ENCODE peak calls at places on chromosome 19, in eight cellular contexts. S is cardiac muscle cell; P is WTC11; X is effector memory CD8-positive, alpha-beta T cell; O is A172; V is caudate nucleus; R is type B pancreatic cell; Z is NCI-H1436 treated with DMSO at 0.1 percent for 48 hours. T is an unnamed sample.

GRCh38 chr19:55161571-55162322 is 4.2 kb upstream of the TNNI3 start:
- DNase-seq in S (no peak), P (peak), X (no peak), O (no peak), V (no peak), R (no peak), Z (no peak), T (no peak)

GRCh38 chr19:43470288-43470687 is 4.9 kb upstream of the LYPD3 start:
- DNase-seq in S (peak), P (no peak), X (no peak), O (peak), V (no peak), R (no peak), Z (no peak), T (no peak)

GRCh38 chr19:16384688-16385087 is 60.1 kb downstream of the KLF2 start:
- DNase-seq in S (no peak), P (no peak), X (no peak), O (no peak), V (no peak), R (no peak), Z (no peak), T (no peak)

GRCh38 chr19:1481224-1481892 is 2.3 kb upstream of the C19orf25 start:
- DNase-seq in S (no peak), P (no peak), X (no peak), O (no peak), V (no peak), R (no peak), Z (no peak), T (no peak)

GRCh38 chr19:1001538-1002166 is 1.4 kb downstream of the GRIN3B start:
- DNase-seq in S (peak), P (peak), X (peak), O (no peak), V (no peak), R (no peak), Z (no peak), T (peak)

GRCh38 chr19:51724543-51724942 is 752 bp upstream of the HAS1 start:
- DNase-seq in S (peak), P (no peak), X (no peak), O (no peak), V (no peak), R (no peak), Z (no peak), T (no peak)

GRCh38 chr19:42172261-42172660 is 40.0 kb upstream of the POU2F2 start:
- DNase-seq in S (no peak), P (no peak), X (no peak), O (no peak), V (no peak), R (no peak), Z (no peak), T (no peak)

GRCh38 chr19:4379383-4380253 is 20.7 kb downstream of the SH3GL1 start:
- DNase-seq in S (peak), P (no peak), X (no peak), O (peak), V (no peak), R (no peak), Z (no peak), T (peak)

GRCh38 chr19:48632692-48633147 is 4.5 kb downstream of the DBP start:
- DNase-seq in S (no peak), P (no peak), X (no peak), O (no peak), V (no peak), R (no peak), Z (no peak), T (no peak)

GRCh38 chr19:38211206-38211605 is 12.8 kb downstream of the DPF1 start:
- DNase-seq in S (no peak), P (peak), X (no peak), O (no peak), V (peak), R (no peak), Z (no peak), T (no peak)

GRCh38 chr19:30079200-30079599 is 137.2 kb downstream of the URI1 start:
- DNase-seq in S (no peak), P (no peak), X (no peak), O (no peak), V (no peak), R (no peak), Z (no peak), T (no peak)

GRCh38 chr19:3136684-3137055 is 837 bp downstream of the GNA15 start:
- DNase-seq in S (no peak), P (no peak), X (no peak), O (no peak), V (no peak), R (no peak), Z (no peak), T (no peak)

GRCh38 chr19:39430675-39431593 is 4.8 kb downstream of the RPS16 start:
- DNase-seq in S (peak), P (no peak), X (peak), O (peak), V (no peak), R (no peak), Z (no peak), T (peak)

GRCh38 chr19:28305513-28305912 is 907.4 kb downstream of the UQCRFS1 start:
- DNase-seq in S (no peak), P (no peak), X (no peak), O (no peak), V (no peak), R (no peak), Z (no peak), T (no peak)

GRCh38 chr19:2016041-2016807 is 710 bp upstream of the BTBD2 start:
- DNase-seq in S (peak), P (peak), X (peak), O (peak), V (peak), R (no peak), Z (peak), T (peak)

GRCh38 chr19:48183356-48183755 is 12.9 kb downstream of the ZSWIM9 start:
- DNase-seq in S (no peak), P (no peak), X (no peak), O (no peak), V (no peak), R (no peak), Z (no peak), T (no peak)

GRCh38 chr19:45079063-45079910 is at the start of gene GEMIN7:
- DNase-seq in S (peak), P (peak), X (peak), O (peak), V (peak), R (peak), Z (no peak), T (peak)

GRCh38 chr19:893775-894090 is 449 bp downstream of the RNU6-9 start:
- DNase-seq in S (no peak), P (no peak), X (no peak), O (no peak), V (no peak), R (no peak), Z (no peak), T (no peak)

GRCh38 chr19:41767105-41767504 is 11.8 kb downstream of the CEACAM6 start:
- DNase-seq in S (no peak), P (no peak), X (no peak), O (no peak), V (no peak), R (no peak), Z (no peak), T (no peak)

GRCh38 chr19:45440873-45441654 is 17.3 kb upstream of the ERCC1 start:
- DNase-seq in S (peak), P (no peak), X (no peak), O (no peak), V (no peak), R (no peak), Z (no peak), T (no peak)

T was measured in lung.